ENCODE peak calls at places on chromosomes 4 and X, in four cellular contexts. T, A, Q and P are unnamed samples.
A peak's percentile ranks its signal among the peaks of the same experiment; 100 is the strongest.

GRCh38 chr4:7186081-7186480 is 6.3 kb upstream of the SORCS2 start:
- DNase-seq in T (no peak), A (no peak), Q (peak; percentile 28), P (no peak)

GRCh38 chr4:125044886-125045285 is 269.9 kb upstream of the FAT4 start:
- DNase-seq in T (no peak), A (no peak), Q (no peak), P (no peak)

GRCh38 chr4:140330311-140330900 is 43.0 kb upstream of the SCOC start:
- DNase-seq in T (no peak), A (no peak), Q (no peak), P (no peak)

GRCh38 chr4:143286733-143287570 is 49.7 kb upstream of the GAB1 start:
- DNase-seq in T (no peak), A (no peak), Q (no peak), P (no peak)

GRCh38 chrX:40173662-40174593 is 76.2 kb upstream of the BCOR start:
- DNase-seq in T (peak; percentile 86), A (no peak), Q (peak; percentile 78), P (peak; percentile 65)

GRCh38 chr4:22129454-22130075 is 181.0 kb upstream of the KCNIP4 start:
- DNase-seq in T (peak; percentile 55), A (no peak), Q (peak; percentile 10), P (peak; percentile 12)

GRCh38 chr4:59180161-59180560 is 2020.0 kb upstream of the ADGRL3 start:
- DNase-seq in T (no peak), A (no peak), Q (no peak), P (no peak)

GRCh38 chr4:52911684-52912294 is 49.7 kb downstream of the RASL11B start:
- DNase-seq in T (peak; percentile 94), A (peak; percentile 59), Q (peak; percentile 74), P (peak; percentile 86)

GRCh38 chrX:136708348-136708747 is 60.4 kb downstream of the CD40LG start:
- DNase-seq in T (no peak), A (no peak), Q (no peak), P (no peak)

GRCh38 chrX:141936080-141936479 is 32.4 kb downstream of the MAGEC1 start:
- DNase-seq in T (no peak), A (no peak), Q (no peak), P (no peak)

GRCh38 chrX:4831574-4831973 is 1118.1 kb upstream of the PRKX start:
- DNase-seq in T (no peak), A (no peak), Q (no peak), P (no peak)

GRCh38 chr4:37956941-37957340 is 3.3 kb upstream of the PTTG2 start:
- DNase-seq in T (no peak), A (no peak), Q (no peak), P (no peak)

GRCh38 chr4:79163981-79164490 is 161.8 kb downstream of the NAA11 start:
- DNase-seq in T (no peak), A (no peak), Q (no peak), P (no peak)

GRCh38 chr4:48779095-48779997 is 733 bp downstream of the FRYL start:
- DNase-seq in T (peak; percentile 76), A (peak; percentile 77), Q (peak; percentile 71), P (peak; percentile 61)

GRCh38 chrX:12770440-12770839 is 20.8 kb upstream of the PRPS2 start:
- DNase-seq in T (no peak), A (no peak), Q (no peak), P (no peak)

GRCh38 chr4:148831945-148832344 is 389.7 kb upstream of the NR3C2 start:
- DNase-seq in T (no peak), A (no peak), Q (no peak), P (no peak)

GRCh38 chr4:126047114-126047513 is 732.4 kb downstream of the FAT4 start:
- DNase-seq in T (no peak), A (no peak), Q (no peak), P (no peak)

GRCh38 chrX:119089619-119090018 is 16.8 kb downstream of the CT47C1 start:
- DNase-seq in T (no peak), A (no peak), Q (no peak), P (no peak)

GRCh38 chr4:138163171-138163570 is 79.0 kb downstream of the SLC7A11 start:
- DNase-seq in T (no peak), A (no peak), Q (no peak), P (no peak)

GRCh38 chr4:42568610-42569207 is 88.2 kb downstream of the ATP8A1 start:
- DNase-seq in T (peak; percentile 87), A (no peak), Q (peak; percentile 73), P (peak; percentile 75)

GRCh38 chr4:105710012-105710600 is 1.5 kb downstream of the GSTCD start:
- DNase-seq in T (no peak), A (no peak), Q (no peak), P (no peak)

GRCh38 chr4:105838082-105838481 is 57.2 kb upstream of the NPNT start:
- DNase-seq in T (no peak), A (no peak), Q (no peak), P (no peak)

GRCh38 chrX:10165580-10166247 is 8.9 kb downstream of the CLCN4 start:
- DNase-seq in T (no peak), A (no peak), Q (no peak), P (no peak)

GRCh38 chr4:37722000-37722638 is 35.9 kb upstream of the RELL1 start:
- DNase-seq in T (no peak), A (no peak), Q (no peak), P (no peak)

GRCh38 chrX:130171446-130172126 is at the start of gene RAB33A:
- DNase-seq in T (peak; percentile 58), A (peak; percentile 18), Q (no peak), P (no peak)

GRCh38 chr4:42331914-42332368 is 65.3 kb upstream of the SHISA3 start:
- DNase-seq in T (no peak), A (peak; percentile 56), Q (no peak), P (no peak)

GRCh38 chr4:127782275-127783025 is at the start of gene HSPA4L:
- DNase-seq in T (peak; percentile 87), A (peak; percentile 48), Q (peak; percentile 49), P (no peak)

GRCh38 chr4:76601791-76602190 is 166.8 kb downstream of the SHROOM3 start:
- DNase-seq in T (no peak), A (no peak), Q (peak; percentile 37), P (no peak)

GRCh38 chr4:81137446-81137845 is 77.6 kb downstream of the PRKG2 start:
- DNase-seq in T (no peak), A (no peak), Q (no peak), P (no peak)

GRCh38 chr4:177064724-177065394 is 244.8 kb upstream of the NEIL3 start:
- DNase-seq in T (no peak), A (no peak), Q (no peak), P (no peak)

GRCh38 chr4:4358093-4358840 is 28.6 kb upstream of the NSG1 start:
- DNase-seq in T (no peak), A (no peak), Q (no peak), P (no peak)

GRCh38 chrX:48785525-48786214 is 720 bp upstream of the GATA1 start:
- DNase-seq in T (no peak), A (no peak), Q (no peak), P (no peak)

GRCh38 chr4:39047691-39048090 is 14.3 kb upstream of the KLHL5 start:
- DNase-seq in T (no peak), A (no peak), Q (no peak), P (no peak)

GRCh38 chr4:22253431-22253830 is 262.4 kb downstream of the ADGRA3 start:
- DNase-seq in T (no peak), A (no peak), Q (no peak), P (no peak)

GRCh38 chr4:87275311-87275710 is 47.4 kb downstream of the HSD17B13 start:
- DNase-seq in T (no peak), A (no peak), Q (no peak), P (no peak)

GRCh38 chr4:87916636-87917035 is 58.9 kb upstream of the SPP1 start:
- DNase-seq in T (no peak), A (no peak), Q (no peak), P (no peak)

GRCh38 chr4:103075894-103076776 is at the start of gene SLC9B2:
- DNase-seq in T (peak; percentile 84), A (peak; percentile 75), Q (peak; percentile 49), P (peak; percentile 52)

GRCh38 chr4:73702796-73703287 is 37.5 kb upstream of the CXCL8 start:
- DNase-seq in T (no peak), A (no peak), Q (no peak), P (no peak)

GRCh38 chr4:27000122-27000521 is 139.5 kb downstream of the STIM2 start:
- DNase-seq in T (no peak), A (no peak), Q (no peak), P (no peak)

GRCh38 chrX:40938418-40938817 is 146.8 kb upstream of the USP9X start:
- DNase-seq in T (no peak), A (no peak), Q (no peak), P (no peak)

GRCh38 chr4:175986-176385 is 51.7 kb downstream of the ZNF718 start:
- DNase-seq in T (no peak), A (no peak), Q (no peak), P (no peak)
- H3K9me3 ChIP-seq in T (peaks cover 86% of the 10 kb centered on the region), A (peaks cover 100% of the 10 kb centered on the region), Q (no peaks in the 10 kb centered on the region), P (no peaks in the 10 kb centered on the region)

DNA sequence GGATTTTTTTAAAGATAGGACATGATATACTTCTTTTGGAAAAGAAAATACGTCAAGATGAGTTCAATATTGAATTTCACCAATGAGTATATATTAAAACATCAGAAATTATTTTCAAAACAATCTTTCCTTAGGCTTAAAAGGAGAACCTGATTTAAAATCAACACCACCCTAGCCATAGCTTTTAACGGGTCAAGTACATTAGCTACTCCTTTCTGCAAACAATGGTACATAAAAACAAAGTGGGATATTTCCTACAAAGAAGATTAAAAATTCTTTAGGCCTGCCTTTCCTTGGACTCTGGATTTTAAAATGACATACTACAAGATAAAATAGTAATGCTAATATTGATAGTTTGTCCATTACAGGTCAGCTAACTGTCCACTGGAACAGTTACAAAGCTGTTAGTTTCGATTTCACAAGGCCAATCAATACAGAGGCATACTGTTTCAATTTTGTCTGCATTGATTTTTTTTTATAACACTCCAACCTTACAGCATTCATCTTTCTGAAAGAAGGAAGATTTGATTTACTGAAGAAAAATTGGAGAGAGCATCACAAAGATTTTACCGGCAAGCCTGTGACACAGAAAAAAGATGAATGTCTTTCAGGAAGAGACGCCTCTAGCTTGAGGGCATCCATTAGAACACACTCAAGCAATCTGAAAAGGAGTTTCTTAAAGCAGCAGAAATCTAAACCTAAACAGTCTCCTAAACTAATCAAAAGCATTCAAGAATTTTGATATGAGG is 97.2 kb downstream of the MAB21L2 start:
- DNase-seq in T (no peak), A (no peak), Q (no peak), P (no peak)
- H3K4me3 ChIP-seq in T (no peak overlapping the region), A (no peak overlapping the region), Q (no peak overlapping the region), P (no peak overlapping the region)

DNA sequence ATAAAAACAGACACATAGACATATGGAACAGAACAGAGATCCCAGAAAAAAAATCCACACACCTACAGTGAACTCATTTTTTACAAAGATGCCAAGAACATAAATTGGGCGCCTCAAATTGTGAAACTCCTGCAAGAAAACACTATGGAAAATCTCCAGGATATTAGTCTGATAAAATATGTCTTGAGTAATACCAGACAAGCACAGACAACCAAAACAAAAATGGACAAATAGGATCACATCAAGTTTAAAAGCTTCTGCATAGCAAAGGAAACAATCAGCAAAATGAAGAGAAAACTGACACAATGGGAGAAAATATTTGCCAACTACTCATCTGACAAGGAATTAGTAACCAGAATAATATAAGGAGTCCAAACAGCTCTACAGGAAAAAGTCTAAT is 337.3 kb upstream of the DIPK2B start:
- DNase-seq in T (no peak), A (no peak), Q (no peak), P (no peak)
- H3K9me3 ChIP-seq in T (no peaks in the 10 kb centered on the region), A (no peaks in the 10 kb centered on the region), Q (no peaks in the 10 kb centered on the region), P (no peaks in the 10 kb centered on the region)

GRCh38 chr4:13921805-13922204 is 294.3 kb upstream of the BOD1L1 start:
- DNase-seq in T (no peak), A (no peak), Q (no peak), P (no peak)
- H3K4me3 ChIP-seq in T (no peak overlapping the region), A (no peak overlapping the region), Q (no peak overlapping the region), P (no peak overlapping the region)

GRCh38 chr4:111296466-111296865 is 673.6 kb upstream of the PITX2 start:
- DNase-seq in T (no peak), A (no peak), Q (no peak), P (no peak)
- H3K9me3 ChIP-seq in T (no peaks in the 10 kb centered on the region), A (peaks cover 10% of the 10 kb centered on the region), Q (no peaks in the 10 kb centered on the region), P (no peaks in the 10 kb centered on the region)